ENCODE peak calls at places on chromosomes 1 and 21, in six cellular contexts. E is fibroblast of lung, X is neural progenitor cell, H is coronary artery, P is A549, W is heart right ventricle. K is an unnamed sample.

GRCh38 chr1:47898156-47898825 is 98.9 kb downstream of the TRABD2B start:
- DNase-seq in P (no peak), W (no peak), X (no peak), E (no peak), H (no peak), K (no peak)

GRCh38 chr1:65514083-65514482 is 93.6 kb downstream of the LEPR start:
- DNase-seq in W (no peak), X (no peak), H (no peak), E (no peak), P (no peak), K (no peak)

GRCh38 chr1:109789771-109790170 is 26.0 kb upstream of the EPS8L3 start:
- DNase-seq in X (no peak), P (no peak), W (no peak), H (peak; percentile 71), E (no peak), K (no peak)

GRCh38 chr1:63669151-63669961 is 76.1 kb downstream of the PGM1 start:
- DNase-seq in H (no peak), E (peak; percentile 8), W (no peak), P (no peak), X (no peak), K (no peak)

GRCh38 chr1:38962560-38962959 is 20.9 kb upstream of the RHBDL2 start:
- DNase-seq in X (no peak), W (no peak), H (no peak), E (peak; percentile 13), P (no peak), K (no peak)

GRCh38 chr1:1001057-1001630 is 1.2 kb upstream of the HES4 start:
- DNase-seq in X (peak; percentile 67), W (peak; percentile 24), P (no peak), E (no peak), H (no peak), K (peak; percentile 84)

GRCh38 chr1:178612261-178612660 is 99.4 kb downstream of the TEX35 start:
- DNase-seq in P (no peak), E (peak; percentile 81), X (no peak), H (no peak), W (no peak), K (no peak)

GRCh38 chr1:58585166-58585565 is 8.1 kb upstream of the TACSTD2 start:
- DNase-seq in E (no peak), H (no peak), P (no peak), X (no peak), W (no peak), K (no peak)

GRCh38 chr1:172380441-172381244 is 39.8 kb upstream of the C1orf105 start:
- DNase-seq in W (no peak), H (no peak), E (peak; percentile 41), X (no peak), P (no peak), K (no peak)

GRCh38 chr21:22200378-22201092 is 1202.3 kb downstream of the NCAM2 start:
- DNase-seq in E (no peak), X (no peak), W (no peak), H (no peak), P (no peak), K (no peak)

GRCh38 chr1:24409535-24409934 is 4.0 kb downstream of the STPG1 start:
- DNase-seq in P (peak; percentile 32), H (no peak), X (no peak), W (no peak), E (peak; percentile 88), K (no peak)

GRCh38 chr21:26826801-26827200 is 18.4 kb downstream of the ADAMTS1 start:
- DNase-seq in H (no peak), X (no peak), W (no peak), E (no peak), P (no peak), K (no peak)

GRCh38 chr1:231266811-231267322 is 25.9 kb downstream of the GNPAT start:
- DNase-seq in W (no peak), E (peak; percentile 33), P (no peak), X (no peak), H (no peak), K (no peak)

DNA sequence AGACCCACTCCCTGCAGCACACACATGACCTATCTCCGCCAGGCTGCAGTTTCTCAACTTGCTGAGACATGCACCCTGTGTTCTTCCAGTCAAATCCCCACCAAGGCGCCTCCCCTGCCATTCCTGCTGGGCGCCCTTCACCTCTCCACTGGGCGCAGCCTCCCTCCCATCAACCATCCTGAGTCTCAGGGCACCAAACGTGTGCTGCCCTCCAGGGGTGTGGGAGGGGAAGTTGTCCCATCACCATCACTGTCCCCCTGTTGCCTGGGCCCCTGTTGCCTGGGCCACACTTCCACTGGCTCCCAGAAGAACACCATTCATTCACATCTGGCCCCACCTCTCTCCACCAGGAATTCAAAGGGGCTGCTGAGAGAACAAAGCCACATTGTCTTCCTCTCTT is 44.9 kb upstream of the EFHD2 start:
- DNase-seq in X (peak; percentile 24), P (no peak), W (no peak), E (no peak), H (no peak), K (no peak)
- TF ChIP-seq CTCF in X (no peak), P (no peak), W (no peak), E (no peak), H (no peak), K (no peak)

GRCh38 chr1:185824106-185824505 is 89.9 kb downstream of the HMCN1 start:
- DNase-seq in W (no peak), X (no peak), H (no peak), P (no peak), E (no peak), K (no peak)

GRCh38 chr1:185823471-185823870 is 89.3 kb downstream of the HMCN1 start:
- DNase-seq in X (no peak), H (no peak), P (no peak), E (peak; percentile 66), W (no peak), K (no peak)

GRCh38 chr1:185825556-185825955 is 91.4 kb downstream of the HMCN1 start:
- DNase-seq in E (peak; percentile 37), W (no peak), H (no peak), P (no peak), X (no peak), K (no peak)

GRCh38 chr1:185819798-185820197 is 85.6 kb downstream of the HMCN1 start:
- DNase-seq in H (no peak), E (no peak), X (no peak), P (no peak), W (no peak), K (no peak)

GRCh38 chr1:185821612-185822385 is 87.6 kb downstream of the HMCN1 start:
- DNase-seq in P (no peak), X (no peak), W (no peak), H (no peak), E (no peak), K (no peak)
- TF ChIP-seq CTCF in P (no peak), X (no peak), W (no peak), H (no peak), E (no peak), K (no peak)

DNA sequence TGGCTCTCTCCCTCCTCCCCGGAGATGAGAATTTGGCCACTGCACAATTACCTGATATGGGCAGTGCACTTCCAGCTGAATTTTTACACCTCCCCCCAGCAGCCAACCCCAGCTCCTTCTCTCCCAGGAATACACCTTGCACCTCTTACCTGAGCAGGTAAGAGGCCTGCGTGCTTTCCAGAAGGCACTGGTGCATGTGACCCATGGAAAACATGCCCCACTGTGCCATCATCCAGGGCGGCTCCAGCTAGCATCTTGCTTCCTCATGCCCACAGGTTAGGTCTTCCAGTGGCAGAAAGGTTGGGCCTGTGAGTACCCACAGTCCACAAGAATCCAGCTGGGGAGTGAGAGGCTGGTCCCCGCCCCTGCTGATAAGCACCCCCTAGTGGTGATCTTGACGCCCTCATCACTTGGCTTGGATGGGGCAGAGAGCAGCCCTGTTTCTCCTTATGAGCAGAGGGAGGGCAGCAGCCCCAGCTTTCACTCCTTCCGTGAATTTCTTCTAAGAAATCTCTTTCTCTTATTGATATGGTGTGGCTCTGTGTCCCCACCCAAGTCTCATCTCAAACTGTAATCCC is 57.8 kb downstream of the EDARADD start:
- DNase-seq in P (peak; percentile 40), W (no peak), E (no peak), H (no peak), X (peak; percentile 42), K (no peak)
- TF ChIP-seq CTCF in P (peak; percentile 32), W (no peak), E (peak; percentile 25), H (no peak), X (peak; percentile 55), K (peak; percentile 26)

GRCh38 chr1:92298573-92299476 is at the start of the genes GLMN and RPAP2:
- DNase-seq in X (peak; percentile 96), P (peak; percentile 40), E (peak; percentile 84), H (peak; percentile 86), W (peak; percentile 84), K (peak; percentile 95)
- TF ChIP-seq CTCF in X (peak; percentile 18), P (peak; percentile 5), E (peak; percentile 10), H (no peak), W (no peak), K (peak; percentile 34)

GRCh38 chr1:29122987-29123870 is 474 bp downstream of the TMEM200B start:
- DNase-seq in P (no peak), E (peak; percentile 49), W (peak; percentile 40), X (peak; percentile 59), H (peak; percentile 79), K (no peak)

GRCh38 chr1:29126198-29126597 is 2.5 kb upstream of the TMEM200B start:
- DNase-seq in W (no peak), E (no peak), P (no peak), H (no peak), X (no peak), K (no peak)

GRCh38 chr1:29123871-29124365 is at the start of gene TMEM200B:
- DNase-seq in E (no peak), P (no peak), X (no peak), W (peak; percentile 34), H (peak; percentile 81), K (no peak)

GRCh38 chr1:29125237-29125641 is 1.5 kb upstream of the TMEM200B start:
- DNase-seq in W (no peak), P (no peak), E (no peak), H (no peak), X (peak; percentile 43), K (no peak)

GRCh38 chr1:29124366-29125236 is 898 bp upstream of the TMEM200B start:
- DNase-seq in X (peak; percentile 88), P (peak; percentile 71), E (peak; percentile 78), H (peak; percentile 93), W (peak; percentile 83), K (peak; percentile 95)
- TF ChIP-seq CTCF in X (peak; percentile 70), P (peak; percentile 35), E (peak; percentile 44), H (peak; percentile 86), W (peak; percentile 67), K (peak; percentile 82)

GRCh38 chr1:100866041-100866900 is 28.4 kb downstream of the EXTL2 start:
- DNase-seq in E (peak; percentile 57), W (no peak), X (peak; percentile 18), P (peak; percentile 5), H (no peak), K (no peak)
- TF ChIP-seq CTCF in E (peak; percentile 47), W (peak; percentile 45), X (peak; percentile 67), P (peak; percentile 56), H (peak; percentile 42), K (peak; percentile 75)

GRCh38 chr1:108200627-108201106 is 524 bp upstream of the SLC25A24 start:
- DNase-seq in H (peak; percentile 74), W (no peak), P (peak; percentile 41), E (peak; percentile 88), X (peak; percentile 35), K (no peak)
- TF ChIP-seq CTCF in H (no peak), W (no peak), P (peak; percentile 38), E (peak; percentile 35), X (peak; percentile 25), K (peak; percentile 37)

K was measured in osteocyte.